ENCODE peak calls at places on chromosomes 1 and 21, in seven cellular contexts. W is CD8-positive, alpha-beta T cell; P is lower lobe of right lung; F is AG04450; R is stomach; B is breast epithelium; Y is cardiac muscle cell. D is an unnamed sample. For H3K9me3, the result is how much of the 10 kb centered on the place peaks cover.

GRCh38 chr1:29679828-29680558 is 443.7 kb downstream of the PTPRU start:
- DNase-seq in F (no peak), B (no peak), W (no peak), R (no peak), P (no peak), Y (no peak), D (no peak)

GRCh38 chr1:160748182-160748876 is 9.3 kb downstream of the SLAMF7 start:
- DNase-seq in B (no peak), Y (no peak), P (no peak), W (no peak), F (no peak), R (no peak), D (no peak)

GRCh38 chr1:232853994-232854532 is 48.8 kb downstream of the MAP10 start:
- DNase-seq in B (no peak), W (no peak), Y (no peak), F (peak), R (no peak), P (no peak), D (no peak)

GRCh38 chr1:154407866-154408777 is 3.0 kb downstream of the IL6R start:
- DNase-seq in Y (no peak), R (no peak), P (peak), W (no peak), F (no peak), B (no peak), D (peak)

GRCh38 chr21:32328595-32328994 is 29.9 kb downstream of the MRAP start:
- DNase-seq in P (no peak), Y (no peak), B (no peak), W (no peak), F (no peak), R (no peak), D (no peak)

GRCh38 chr1:177256153-177256814 is 85.5 kb downstream of the BRINP2 start:
- DNase-seq in B (no peak), F (peak), Y (peak), W (no peak), P (peak), R (peak), D (no peak)

GRCh38 chr1:24929876-24930702 is at the start of gene RUNX3:
- DNase-seq in W (peak), Y (peak), R (peak), P (peak), B (no peak), F (no peak), D (no peak)

GRCh38 chr1:1540015-1540816 is at the start of gene TMEM240:
- DNase-seq in F (peak), P (peak), Y (peak), B (peak), W (peak), R (peak), D (peak)

GRCh38 chr1:159014003-159014571 is 4.4 kb downstream of the IFI16 start:
- DNase-seq in F (no peak), R (no peak), P (no peak), B (no peak), W (no peak), Y (no peak), D (no peak)

GRCh38 chr21:43372663-43373386 is 54.1 kb downstream of the SIK1 start:
- DNase-seq in B (no peak), F (no peak), R (peak), W (no peak), P (peak), Y (no peak), D (peak)

DNA sequence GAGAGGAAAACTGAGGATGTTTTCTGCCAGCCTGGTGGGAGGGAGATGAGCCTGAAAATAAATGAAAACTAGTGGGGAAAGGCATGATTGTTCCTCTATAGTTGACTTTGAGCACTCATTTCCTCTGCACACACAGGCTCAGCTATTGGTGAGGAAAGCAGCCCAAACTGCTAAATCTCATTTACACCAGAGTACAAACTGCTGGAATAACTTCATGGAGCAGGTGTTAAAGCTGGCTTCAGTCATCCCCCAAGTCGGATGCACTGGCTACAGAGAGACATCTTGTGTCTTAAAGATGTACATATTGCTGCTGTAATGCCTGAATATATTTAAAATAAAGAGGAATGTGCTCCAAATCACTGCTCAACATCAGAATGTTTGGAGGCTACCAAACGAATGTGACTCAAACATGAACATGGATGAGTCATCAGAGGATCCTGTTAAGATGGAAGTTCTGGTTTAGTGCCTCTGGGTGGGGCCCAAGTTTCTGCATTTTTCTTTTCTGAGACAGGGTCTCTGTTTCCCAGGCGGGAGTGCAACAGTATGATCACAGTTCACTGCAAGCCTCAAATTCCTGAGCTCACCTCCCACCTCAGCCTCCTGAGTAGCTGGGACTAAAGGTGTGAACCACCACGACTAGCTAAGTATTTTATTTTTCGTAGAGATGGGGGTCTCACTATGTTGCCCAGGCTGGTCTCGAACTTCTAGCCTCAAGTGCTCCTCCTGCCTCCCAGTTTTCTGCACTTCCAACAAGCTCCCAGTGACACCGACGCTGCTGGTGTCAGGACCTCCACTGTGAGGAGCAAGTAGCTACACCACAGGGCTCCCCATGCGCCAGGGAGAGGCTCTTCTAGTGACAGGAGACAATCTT is 79.0 kb upstream of the KRTAP19-8 start:
- DNase-seq in P (no peak), R (no peak), B (no peak), Y (no peak), W (no peak), F (peak), D (no peak)
- TF ChIP-seq CTCF in P (no peak), R (no peak), B (no peak), Y (peak), W (no peak), F (no peak), D (peak)

DNA sequence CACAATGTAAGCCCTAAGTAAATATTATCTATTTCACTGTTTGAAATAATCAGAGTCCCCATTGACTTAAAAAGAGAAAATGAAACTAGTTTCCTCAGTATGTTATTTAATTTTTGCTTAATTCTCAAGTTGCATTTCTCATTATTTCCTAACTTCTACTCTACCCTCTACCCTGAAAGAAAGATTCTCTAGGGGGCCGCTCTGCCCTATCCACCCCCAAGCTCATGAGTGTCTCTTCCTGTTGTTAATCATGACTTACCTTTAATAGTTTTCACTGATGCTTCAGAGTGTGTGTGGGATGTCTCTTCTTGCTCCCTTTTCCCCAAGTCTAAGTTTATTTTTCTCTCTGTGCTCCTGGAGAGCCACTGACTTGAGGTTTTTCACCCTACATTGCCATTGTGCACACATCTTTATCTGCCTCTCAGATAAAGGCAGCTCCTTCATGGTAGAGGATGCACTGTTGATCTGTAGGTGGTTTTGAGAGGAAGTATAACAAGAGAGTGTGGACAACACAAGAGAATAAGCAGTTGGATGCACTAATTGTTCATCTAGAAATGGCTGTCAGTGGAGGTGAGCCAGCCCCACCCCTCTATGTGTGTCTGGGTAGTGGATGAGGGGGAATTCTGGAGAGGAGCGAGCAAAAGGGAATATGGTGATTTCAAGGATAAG is 261.7 kb downstream of the CHRM3 start:
- DNase-seq in W (no peak), P (no peak), B (no peak), R (no peak), Y (no peak), F (no peak), D (no peak)
- H3K9me3 ChIP-seq in W (under half), P (under half), B (under half), R (under half), Y (under half), F (under half), D (under half)

GRCh38 chr1:27623327-27624212 is 11.4 kb downstream of the FGR start:
- DNase-seq in F (no peak), P (no peak), W (no peak), R (no peak), Y (no peak), B (no peak), D (no peak)
- H3K27ac ChIP-seq in F (no peak), P (no peak), W (no peak), R (no peak), Y (no peak), B (no peak), D (no peak)

GRCh38 chr1:179025125-179025974 is at the start of gene FAM20B:
- DNase-seq in F (peak), Y (peak), R (peak), B (peak), P (peak), W (peak), D (peak)
- TF ChIP-seq CTCF in F (no peak), Y (no peak), R (no peak), B (no peak), P (no peak), W (no peak), D (no peak)

GRCh38 chr1:248046536-248046935 is at the start of gene OR2L3:
- DNase-seq in R (no peak), P (no peak), W (no peak), Y (no peak), B (no peak), F (no peak), D (no peak)

GRCh38 chr1:248047008-248047407 is 372 bp downstream of the OR2L3 start:
- DNase-seq in Y (no peak), W (no peak), P (no peak), B (no peak), F (no peak), R (no peak), D (no peak)

GRCh38 chr1:248045209-248045608 is 1.4 kb upstream of the OR2L3 start:
- DNase-seq in P (no peak), W (no peak), R (no peak), F (no peak), Y (no peak), B (no peak), D (no peak)
- H3K9me3 ChIP-seq in P (under half), W (under half), R (under half), F (under half), Y (under half), B (under half), D (under half)

GRCh38 chr1:167135281-167135840 is 41.5 kb downstream of the STYXL2 start:
- DNase-seq in R (no peak), Y (no peak), B (no peak), F (no peak), W (no peak), P (no peak), D (no peak)
- H3K27ac ChIP-seq in R (no peak), Y (no peak), B (no peak), F (no peak), W (no peak), P (no peak), D (peak)

GRCh38 chr1:236540813-236541465 is 17.2 kb downstream of the LGALS8 start:
- DNase-seq in R (no peak), F (no peak), W (no peak), P (no peak), Y (no peak), B (no peak), D (no peak)

GRCh38 chr1:236541710-236542109 is 17.9 kb downstream of the LGALS8 start:
- DNase-seq in F (no peak), P (no peak), Y (no peak), W (no peak), B (no peak), R (no peak), D (no peak)

GRCh38 chr1:236545621-236546169 is 21.9 kb downstream of the LGALS8 start:
- DNase-seq in B (no peak), F (no peak), P (no peak), Y (no peak), W (no peak), R (no peak), D (no peak)

DNA sequence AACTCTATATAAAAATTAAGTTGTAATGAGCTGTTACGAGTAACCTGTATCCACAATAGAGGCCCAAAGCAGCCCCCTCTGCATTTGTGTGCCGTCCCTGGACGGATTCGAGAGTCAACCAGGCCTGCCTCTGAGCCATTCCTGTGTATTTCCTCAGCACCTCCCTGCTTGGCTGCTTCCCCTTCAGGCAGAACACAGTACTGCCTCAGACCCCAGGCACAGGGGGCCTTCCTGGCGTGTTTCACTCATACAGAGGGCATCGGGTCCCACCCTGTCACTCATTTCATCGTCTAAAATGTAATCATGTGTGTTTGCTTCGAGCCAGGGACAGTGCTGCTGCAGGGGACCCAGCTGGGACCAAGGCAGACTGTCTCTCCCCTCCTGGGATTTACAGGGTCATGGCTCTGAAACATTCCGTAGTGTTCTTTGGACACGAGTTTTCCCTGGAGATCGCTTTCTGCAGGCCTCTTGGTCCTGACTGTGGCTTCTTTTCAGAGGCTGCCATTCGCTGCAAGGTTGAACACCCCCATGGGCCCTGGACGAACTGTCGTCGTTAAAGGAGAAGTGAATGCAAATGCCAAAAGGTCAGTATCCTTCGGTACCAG is 19.4 kb downstream of the LGALS8 start:
- DNase-seq in P (no peak), W (no peak), R (no peak), Y (no peak), F (no peak), B (no peak), D (no peak)
- TF ChIP-seq CTCF in P (no peak), W (no peak), R (no peak), Y (peak), F (no peak), B (no peak), D (no peak)

DNA sequence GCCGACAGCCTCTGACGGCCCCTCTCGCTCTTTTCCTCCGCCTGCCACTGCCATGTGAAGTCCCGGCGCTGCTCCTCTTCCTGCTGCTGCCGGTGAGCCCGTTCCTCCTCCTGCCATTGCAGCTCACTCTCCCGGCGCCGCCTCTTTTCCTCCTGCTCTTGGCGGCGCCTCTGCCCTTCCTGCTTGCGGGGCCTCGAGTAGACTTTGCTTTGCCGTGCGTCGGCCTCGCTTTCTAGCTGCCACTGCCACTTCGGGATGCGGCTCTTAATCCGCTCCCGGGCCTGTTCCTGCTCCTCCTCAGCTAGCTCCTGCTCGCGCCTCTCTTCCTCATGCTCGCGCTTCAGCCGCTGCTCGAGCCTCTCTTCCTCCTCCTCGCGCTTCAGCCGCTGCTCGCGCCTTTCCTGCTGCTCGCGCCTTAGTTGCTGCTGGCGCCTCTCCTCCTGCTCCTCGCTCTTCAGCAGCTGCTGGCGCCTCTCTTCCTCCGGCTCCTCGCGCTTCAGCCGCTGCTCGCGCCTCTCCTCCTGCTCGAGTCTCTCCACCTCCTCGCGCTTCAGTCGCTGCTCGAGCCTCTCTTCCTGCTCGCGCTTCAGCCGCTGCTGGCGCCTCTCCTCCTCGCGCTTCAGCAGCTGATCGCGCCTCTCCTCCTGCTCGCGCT is 4.3 kb downstream of the TCHH start:
- DNase-seq in B (no peak), R (no peak), Y (no peak), F (no peak), W (no peak), P (peak), D (peak)
- H3K9me3 ChIP-seq in B (under half), R (under half), Y (under half), F (under half), W (under half), P (under half), D (under half)

DNA sequence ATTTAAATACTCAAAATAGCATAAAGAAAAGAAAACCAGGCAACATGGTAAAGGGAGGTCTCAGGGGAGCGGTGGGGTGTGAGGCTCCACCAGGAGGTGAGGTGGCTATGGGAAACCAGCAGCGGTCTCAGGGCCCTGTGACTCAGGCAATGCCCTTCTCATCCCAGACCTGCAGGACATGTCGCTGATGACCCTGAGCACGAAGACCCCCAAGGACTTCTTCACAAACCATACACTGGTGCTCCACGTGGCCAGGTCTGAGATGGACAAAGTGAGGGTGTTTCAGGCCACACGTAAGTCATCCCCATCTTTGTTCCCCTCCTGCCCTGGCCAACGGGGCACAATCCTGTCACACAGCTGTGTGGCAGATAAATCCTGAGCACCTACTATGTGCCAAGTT is 31.5 kb downstream of the PADI4 start:
- DNase-seq in Y (no peak), B (no peak), P (no peak), W (no peak), R (no peak), F (no peak), D (no peak)
- H3K27ac ChIP-seq in Y (no peak), B (no peak), P (no peak), W (no peak), R (no peak), F (no peak), D (peak)

DNA sequence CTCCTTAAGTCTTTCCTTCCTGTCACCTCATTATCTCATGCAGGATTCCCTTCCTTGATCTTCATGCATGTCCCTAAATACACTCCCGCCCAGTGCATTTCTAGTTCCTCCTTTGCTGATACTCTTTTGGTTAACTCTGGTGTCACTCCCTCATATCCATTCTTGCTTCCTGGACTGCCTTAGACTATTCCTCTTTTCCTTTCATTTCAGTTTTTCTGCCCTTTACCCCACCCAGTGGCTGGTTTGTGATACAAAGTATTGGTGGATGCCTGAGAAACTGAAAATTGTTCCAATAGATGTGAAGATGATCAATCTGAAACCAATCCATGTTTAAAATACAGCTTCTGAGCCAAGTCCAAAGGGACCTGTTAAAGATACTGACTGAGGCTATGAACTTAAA is 553.8 kb upstream of the CAMK1G start:
- DNase-seq in W (no peak), R (no peak), B (no peak), F (no peak), Y (no peak), P (no peak), D (no peak)
- TF ChIP-seq CTCF in W (no peak), R (no peak), B (no peak), F (no peak), Y (no peak), P (no peak), D (peak)